ENCODE peak calls at places on chromosomes 12 and 14, in ten cellular contexts. K is mesendoderm; W is choroid plexus epithelial cell; G is stimulated activated CD8-positive, alpha-beta memory T cell treated with anti-CD3 and anti-CD28 coated beads, Interleukin-4, amount 100 ng/mL, for 4 hours; T is mucosa of gallbladder; A is effector memory CD4-positive, alpha-beta T cell; Q is left lung; Z is stimulated activated CD4-positive, alpha-beta T cell treated with anti-CD3 and anti-CD28 coated beads, Interleukin-2, amount 100 ng/mL, for 48 hours; X is CD4-positive, alpha-beta memory T cell; S is amniotic epithelial cell. R is an unnamed sample.

GRCh38 chr12:128268348-128268725 is 1.4 kb downstream of the TMEM132C start:
- DNase-seq in K (peak), W (no peak), G (no peak), T (no peak), A (no peak), Q (no peak), Z (no peak), X (no peak), S (no peak), R (no peak)

GRCh38 chr12:120394483-120395367 is 25.8 kb upstream of the MSI1 start:
- DNase-seq in K (peak), W (no peak), G (no peak), T (peak), A (no peak), Q (peak), Z (no peak), X (no peak), S (no peak), R (peak)

GRCh38 chr12:58917699-58918334 is 2.5 kb downstream of the LRIG3 start:
- DNase-seq in K (no peak), W (peak), G (no peak), T (no peak), A (no peak), Q (no peak), Z (no peak), X (no peak), S (no peak), R (peak)

GRCh38 chr12:108568653-108569154 is 6.3 kb downstream of the ISCU start:
- DNase-seq in K (no peak), W (peak), G (no peak), T (no peak), A (peak), Q (no peak), Z (peak), X (peak), S (no peak), R (no peak)

GRCh38 chr14:41222581-41222980 is 384.1 kb upstream of the LRFN5 start:
- DNase-seq in K (no peak), W (no peak), G (no peak), T (no peak), A (no peak), Q (no peak), Z (no peak), X (no peak), S (no peak), R (no peak)

GRCh38 chr12:105280966-105281693 is 45.2 kb upstream of the APPL2 start:
- DNase-seq in K (no peak), W (no peak), G (no peak), T (peak), A (no peak), Q (no peak), Z (no peak), X (no peak), S (no peak), R (no peak)

GRCh38 chr12:232731-233614 is 19.0 kb upstream of the SLC6A12 start:
- DNase-seq in K (no peak), W (no peak), G (no peak), T (no peak), A (no peak), Q (no peak), Z (no peak), X (no peak), S (no peak), R (no peak)

GRCh38 chr12:62332598-62332997 is 72.4 kb downstream of the USP15 start:
- DNase-seq in K (no peak), W (peak), G (no peak), T (no peak), A (no peak), Q (no peak), Z (no peak), X (no peak), S (peak), R (no peak)

GRCh38 chr12:106901276-106901675 is 54.4 kb upstream of the TMEM263 start:
- DNase-seq in K (no peak), W (no peak), G (no peak), T (no peak), A (no peak), Q (no peak), Z (no peak), X (no peak), S (peak), R (no peak)

GRCh38 chr12:52434096-52434733 is at the start of gene KRT75:
- DNase-seq in K (no peak), W (no peak), G (no peak), T (no peak), A (no peak), Q (no peak), Z (no peak), X (no peak), S (no peak), R (no peak)